ENCODE peak calls at places on chromosomes 5 and 9, in eight cellular contexts. Q is stimulated activated CD8-positive, alpha-beta memory T cell treated with anti-CD3 and anti-CD28 coated beads, Interleukin-7, amount 100 ng/mL, for 1 hour; U is T-helper 1 cell; G is T follicular helper cell; E is posterior vena cava; I is HCEC 1CT; N is activated T-cell treated with anti-CD3 and anti-CD28 coated beads, Interleukin-2, amount 50 U/mL, for 1 hour; C is transverse colon. J is an unnamed sample.

GRCh38 chr5:176529824-176530195 is 7.4 kb downstream of the RNF44 start:
- DNase-seq in Q (no peak), E (peak), U (peak), G (peak), I (no peak), C (no peak), N (peak), J (no peak)

GRCh38 chr9:110015759-110016158 is 192.2 kb downstream of the C9orf152 start:
- DNase-seq in U (no peak), C (no peak), G (no peak), Q (no peak), E (no peak), N (no peak), I (peak), J (peak)

GRCh38 chr5:139930406-139930805 is 112.7 kb downstream of the NRG2 start:
- DNase-seq in N (no peak), U (no peak), Q (no peak), I (no peak), E (no peak), G (no peak), C (no peak), J (no peak)

GRCh38 chr5:35129921-35130485 is 82.3 kb upstream of the AGXT2 start:
- DNase-seq in C (peak), N (peak), I (peak), G (peak), E (no peak), U (peak), Q (no peak), J (no peak)

GRCh38 chr5:142006363-142007236 is 6.2 kb downstream of the GNPDA1 start:
- DNase-seq in U (no peak), N (no peak), Q (no peak), E (no peak), C (no peak), I (no peak), G (no peak), J (no peak)

GRCh38 chr5:132363431-132364112 is 5.9 kb upstream of the SLC22A5 start:
- DNase-seq in C (no peak), G (no peak), I (peak), U (no peak), E (no peak), N (no peak), Q (no peak), J (peak)

GRCh38 chr5:150114102-150114641 is 27.8 kb upstream of the CSF1R start:
- DNase-seq in C (no peak), U (no peak), G (no peak), N (no peak), I (no peak), E (no peak), Q (no peak), J (no peak)

GRCh38 chr9:130289711-130290241 is 24.2 kb downstream of the HMCN2 start:
- DNase-seq in C (no peak), I (no peak), U (no peak), Q (no peak), G (no peak), E (peak), N (no peak), J (no peak)

GRCh38 chr5:134177197-134178171 is 734 bp upstream of the SKP1 start:
- DNase-seq in C (peak), I (peak), N (no peak), Q (no peak), G (no peak), U (no peak), E (no peak), J (peak)

GRCh38 chr5:32724526-32724925 is 13.4 kb downstream of the NPR3 start:
- DNase-seq in I (no peak), U (no peak), Q (no peak), E (no peak), C (no peak), N (no peak), G (no peak), J (no peak)

GRCh38 chr9:76135902-76136301 is 245.4 kb downstream of the PCSK5 start:
- DNase-seq in U (no peak), C (no peak), E (no peak), I (no peak), G (no peak), Q (no peak), N (no peak), J (no peak)

GRCh38 chr9:24036459-24036858 is 210.4 kb upstream of the ELAVL2 start:
- DNase-seq in Q (no peak), E (no peak), N (no peak), I (no peak), C (no peak), U (no peak), G (no peak), J (no peak)

GRCh38 chr9:83266618-83267543 is 203.9 kb upstream of the RASEF start:
- DNase-seq in C (no peak), I (no peak), N (no peak), Q (no peak), U (no peak), G (no peak), E (no peak), J (no peak)

GRCh38 chr9:134375430-134376385 is 49.5 kb downstream of the RXRA start:
- DNase-seq in N (no peak), G (no peak), C (no peak), U (no peak), I (no peak), Q (no peak), E (peak), J (no peak)

GRCh38 chr5:78300464-78301045 is 6.1 kb upstream of the AP3B1 start:
- DNase-seq in E (no peak), G (no peak), I (no peak), U (no peak), Q (no peak), N (no peak), C (no peak), J (peak)

GRCh38 chr9:98944130-98945074 is 695 bp downstream of the COL15A1 start:
- DNase-seq in C (no peak), N (no peak), I (no peak), Q (no peak), E (peak), G (no peak), U (no peak), J (no peak)

GRCh38 chr9:38682713-38683112 is 37.2 kb downstream of the FAM240B start:
- DNase-seq in N (no peak), E (no peak), C (no peak), I (peak), G (no peak), Q (no peak), U (no peak), J (peak)

GRCh38 chr5:172530406-172530805 is 76.1 kb upstream of the SH3PXD2B start:
- DNase-seq in C (no peak), N (no peak), E (peak), I (no peak), U (no peak), G (no peak), Q (no peak), J (no peak)

GRCh38 chr9:19922476-19923118 is 133.8 kb upstream of the SLC24A2 start:
- DNase-seq in Q (no peak), G (no peak), C (no peak), N (no peak), E (no peak), U (no peak), I (peak), J (peak)

GRCh38 chr5:157961828-157962390 is 103.0 kb upstream of the CLINT1 start:
- DNase-seq in E (no peak), I (no peak), N (no peak), Q (no peak), U (no peak), G (no peak), C (no peak), J (no peak)

GRCh38 chr5:150066436-150066835 is 19.9 kb downstream of the CSF1R start:
- DNase-seq in N (no peak), U (no peak), I (no peak), Q (no peak), C (no peak), E (peak), G (no peak), J (no peak)

GRCh38 chr5:32542216-32543059 is 42.9 kb upstream of the SUB1 start:
- DNase-seq in U (no peak), N (no peak), Q (no peak), E (no peak), C (no peak), I (peak), G (no peak), J (peak)

GRCh38 chr5:58681943-58682342 is 99.1 kb downstream of the RAB3C start:
- DNase-seq in U (no peak), N (no peak), E (no peak), Q (no peak), I (no peak), G (no peak), C (no peak), J (no peak)

GRCh38 chr5:14040542-14040941 is 96.1 kb upstream of the DNAH5 start:
- DNase-seq in N (no peak), U (no peak), I (no peak), Q (no peak), C (no peak), E (no peak), G (no peak), J (no peak)

GRCh38 chr9:88052446-88052845 is 78.1 kb upstream of the CDK20 start:
- DNase-seq in I (no peak), U (no peak), C (no peak), E (no peak), G (no peak), N (no peak), Q (no peak), J (no peak)

J was measured in HFFc6.